ENCODE peak calls at places on chromosome 14, in four cellular contexts. F, B, I and G are unnamed samples.

GRCh38 chr14:100289916-100290606 is 16.2 kb downstream of the SLC25A29 start:
- DNase-seq in F (no peak), B (peak; percentile 18), I (no peak), G (peak; percentile 67)

GRCh38 chr14:100299238-100299560 is 7.0 kb downstream of the SLC25A29 start:
- DNase-seq in F (no peak), B (peak; percentile 32), I (peak; percentile 13), G (no peak)

GRCh38 chr14:68318788-68319187 is 474.1 kb downstream of the ZFP36L1 start:
- DNase-seq in F (peak; percentile 45), B (no peak), I (no peak), G (no peak)

GRCh38 chr14:85165091-85165490 is 364.9 kb upstream of the FLRT2 start:
- DNase-seq in F (no peak), B (no peak), I (no peak), G (no peak)

GRCh38 chr14:100537701-100538565 is 49.3 kb downstream of the BEGAIN start:
- DNase-seq in F (no peak), B (peak; percentile 75), I (peak; percentile 36), G (peak; percentile 77)

GRCh38 chr14:49972840-49973239 is 80.0 kb downstream of the ARF6 start:
- DNase-seq in F (peak; percentile 85), B (no peak), I (no peak), G (no peak)

GRCh38 chr14:34030864-34031263 is 80.0 kb upstream of the EGLN3 start:
- DNase-seq in F (peak; percentile 70), B (no peak), I (no peak), G (no peak)

GRCh38 chr14:90693413-90693812 is 122.8 kb downstream of the TTC7B start:
- DNase-seq in F (no peak), B (no peak), I (no peak), G (no peak)

DNA sequence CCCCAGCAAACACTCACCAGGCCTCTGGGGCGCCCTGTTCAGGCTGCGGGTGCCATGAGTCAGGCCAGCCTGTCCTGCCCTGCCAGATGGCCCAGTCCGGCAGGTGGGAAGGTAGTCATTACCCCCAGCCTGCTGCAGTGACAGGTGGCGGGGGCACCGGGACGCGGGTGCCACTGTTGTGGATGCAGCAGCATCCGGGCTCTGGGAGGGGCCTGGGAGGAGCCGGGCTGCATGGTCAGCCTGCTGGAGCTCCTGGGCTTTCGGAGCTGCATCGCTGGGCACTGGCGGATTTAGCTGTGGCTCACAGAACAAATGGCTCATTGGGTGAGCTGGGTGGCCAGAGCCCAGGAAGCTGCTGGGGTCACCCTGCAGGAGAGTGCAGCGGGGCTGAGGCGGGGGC is 13.5 kb downstream of the CEP170B start:
- DNase-seq in F (no peak), B (no peak), I (peak; percentile 30), G (peak; percentile 40)
- H3K4me3 ChIP-seq in F (no peak overlapping the region), B (no peak overlapping the region), I (no peak overlapping the region), G (no peak overlapping the region)

DNA sequence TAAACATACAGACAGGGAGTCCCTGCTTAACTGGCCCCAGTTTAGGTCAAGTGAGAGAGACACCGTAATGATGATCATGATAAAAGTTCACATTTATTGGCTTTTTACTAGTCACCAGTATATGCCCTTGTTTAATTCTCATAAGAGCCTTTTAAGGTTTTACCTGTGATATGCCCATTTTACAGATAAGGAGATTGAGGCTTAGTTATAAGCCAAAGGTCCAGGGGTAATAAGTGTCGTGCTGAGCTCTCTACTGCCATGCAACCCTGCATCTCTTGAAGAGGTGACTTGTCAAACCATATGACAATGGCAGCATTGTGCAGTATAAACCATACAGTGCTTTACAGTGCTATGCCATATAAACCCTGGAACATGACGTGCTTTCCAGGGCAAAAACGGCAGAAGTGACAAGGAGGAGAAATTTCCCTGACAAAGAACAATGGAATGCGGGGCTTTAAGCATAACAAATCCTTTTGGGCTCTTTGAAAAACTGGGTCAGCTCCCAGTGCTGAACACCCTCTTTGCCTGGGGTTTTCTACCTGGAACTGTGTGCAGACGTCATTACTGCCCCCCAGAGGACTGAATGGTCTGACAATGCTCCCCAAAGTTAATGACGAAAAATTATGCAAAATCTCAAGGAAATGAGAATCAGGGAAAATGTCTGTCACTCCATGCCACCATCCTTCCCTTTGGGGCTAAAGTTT is 59.7 kb upstream of the C14orf132 start:
- DNase-seq in F (peak; percentile 0), B (no peak), I (no peak), G (peak; percentile 52)
- H3K27me3 ChIP-seq in F (peaks cover 46% of the 10 kb centered on the region), B (peaks cover 4% of the 10 kb centered on the region), I (peaks cover 32% of the 10 kb centered on the region), G (no peaks in the 10 kb centered on the region)

GRCh38 chr14:21846227-21846885 is 172.7 kb upstream of the OR4E1 start:
- DNase-seq in F (no peak), B (peak; percentile 47), I (no peak), G (peak; percentile 14)

GRCh38 chr14:21852775-21853174 is 179.2 kb upstream of the OR4E1 start:
- DNase-seq in F (no peak), B (no peak), I (no peak), G (no peak)

DNA sequence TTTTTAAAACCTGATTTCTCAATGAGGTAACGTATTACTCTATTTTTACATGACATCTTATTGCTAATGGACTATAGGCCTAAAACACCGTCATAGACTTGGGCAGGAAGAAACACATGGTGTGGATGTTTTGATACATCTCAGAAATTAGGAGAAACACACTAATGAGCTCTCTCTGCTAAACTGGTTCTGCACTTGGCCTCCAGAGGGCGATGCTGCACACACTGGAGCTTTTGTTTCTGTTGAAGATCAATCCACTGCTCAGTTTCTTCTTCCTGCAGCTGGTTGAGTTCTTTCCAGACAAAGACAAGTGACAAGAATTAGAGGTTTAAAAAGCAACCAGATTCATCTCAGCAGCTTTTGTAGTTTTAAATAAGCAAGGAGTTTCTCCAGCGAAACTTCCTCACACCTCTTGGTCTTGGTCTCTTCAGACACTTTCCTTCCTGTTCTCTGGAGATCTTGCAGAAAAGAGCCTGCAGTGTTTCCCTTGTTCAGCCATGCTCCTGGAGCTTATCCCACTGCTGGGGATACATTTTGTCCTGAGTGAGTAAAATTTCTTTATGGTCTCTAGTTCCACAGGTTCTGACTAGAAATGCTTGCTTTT is 178.5 kb upstream of the OR4E1 start:
- DNase-seq in F (peak; percentile 29), B (no peak), I (no peak), G (peak; percentile 22)
- H3K4me3 ChIP-seq in F (no peak overlapping the region), B (no peak overlapping the region), I (peak overlapping the region; percentile 20), G (no peak overlapping the region)

DNA sequence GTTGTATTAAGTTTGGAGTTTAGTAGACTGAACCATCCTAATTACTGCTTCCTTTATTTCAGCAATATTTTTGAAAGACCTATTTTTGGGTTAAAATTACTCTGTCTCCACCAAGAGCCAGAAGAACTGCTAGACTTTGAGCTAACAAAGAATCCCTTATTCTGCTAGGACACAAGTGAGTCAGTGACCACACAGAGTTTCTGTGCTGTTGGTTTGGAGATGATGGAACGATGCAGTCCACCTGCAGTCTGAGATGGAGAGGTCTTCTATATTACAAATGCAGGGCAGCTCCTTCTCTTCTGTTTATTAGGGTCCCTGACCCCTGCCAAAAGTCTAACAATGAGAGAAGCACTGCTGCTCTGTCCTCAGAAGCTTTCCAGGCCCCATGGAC is 6.7 kb upstream of the STXBP6 start:
- DNase-seq in F (no peak), B (no peak), I (no peak), G (no peak)
- H3K27me3 ChIP-seq in F (no peaks in the 10 kb centered on the region), B (no peaks in the 10 kb centered on the region), I (peaks cover 13% of the 10 kb centered on the region), G (peaks cover under 1% of the 10 kb centered on the region)

GRCh38 chr14:70254476-70254961 is 65.8 kb upstream of the SLC8A3 start:
- DNase-seq in F (peak; percentile 43), B (peak; percentile 95), I (peak; percentile 65), G (peak; percentile 47)
- H3K4me3 ChIP-seq in F (peak overlapping the region; percentile 74), B (peak overlapping the region; percentile 23), I (peak overlapping the region; percentile 50), G (peak overlapping the region; percentile 19)